ENCODE peak calls at places on chromosome 18, in five cellular contexts. G is ascending aorta, C is cardiac muscle cell, D is GM23338, Q is fibroblast of lung. A is an unnamed sample.

GRCh38 chr18:48629730-48630324 is 91.0 kb downstream of the CTIF start:
- DNase-seq in Q (peak; percentile 99), G (no peak), D (no peak), C (no peak), A (peak; percentile 75)

GRCh38 chr18:23684515-23685197 is 4.6 kb upstream of the LAMA3 start:
- DNase-seq in D (no peak), Q (peak; percentile 42), G (no peak), C (no peak), A (no peak)

GRCh38 chr18:31490387-31490786 is 7.6 kb upstream of the DSG2 start:
- DNase-seq in C (no peak), G (no peak), Q (peak; percentile 59), D (no peak), A (peak; percentile 89)

GRCh38 chr18:78984941-78985784 is 5.5 kb downstream of the SALL3 start:
- DNase-seq in D (peak; percentile 90), Q (peak; percentile 69), G (no peak), C (peak; percentile 73), A (no peak)

GRCh38 chr18:72986103-72986502 is 118.3 kb upstream of the NETO1 start:
- DNase-seq in C (no peak), D (no peak), Q (peak; percentile 40), G (no peak), A (no peak)

GRCh38 chr18:45527891-45528290 is 87.4 kb upstream of the SLC14A2 start:
- DNase-seq in D (no peak), Q (no peak), G (no peak), C (no peak), A (no peak)

GRCh38 chr18:12279781-12280531 is 25.8 kb downstream of the CIDEA start:
- DNase-seq in G (no peak), D (no peak), Q (no peak), C (no peak), A (no peak)

GRCh38 chr18:62751341-62751821 is 36.0 kb downstream of the PHLPP1 start:
- DNase-seq in Q (peak; percentile 73), D (peak; percentile 88), C (no peak), G (no peak), A (no peak)

GRCh38 chr18:49846718-49847470 is 33.6 kb upstream of the ACAA2 start:
- DNase-seq in Q (no peak), G (no peak), C (no peak), D (no peak), A (no peak)

GRCh38 chr18:50805732-50806131 is 14.1 kb downstream of the MRO start:
- DNase-seq in D (no peak), G (no peak), Q (no peak), C (no peak), A (no peak)

GRCh38 chr18:12773369-12773768 is 70.5 kb downstream of the PSMG2 start:
- DNase-seq in G (no peak), C (no peak), Q (no peak), D (no peak), A (no peak)

GRCh38 chr18:10140461-10140911 is 226.7 kb downstream of the VAPA start:
- DNase-seq in C (no peak), Q (peak; percentile 41), D (peak; percentile 21), G (no peak), A (no peak)

GRCh38 chr18:61870151-61870550 is 22.7 kb downstream of the RNF152 start:
- DNase-seq in Q (peak; percentile 19), C (no peak), D (no peak), G (no peak), A (no peak)

GRCh38 chr18:58140366-58141325 is 96.6 kb downstream of the NEDD4L start:
- DNase-seq in G (no peak), C (peak; percentile 21), Q (no peak), D (no peak), A (peak; percentile 39)

GRCh38 chr18:10252952-10253680 is 201.3 kb upstream of the APCDD1 start:
- DNase-seq in C (no peak), D (no peak), Q (no peak), G (no peak), A (no peak)

GRCh38 chr18:41948544-41949110 is 6.4 kb upstream of the PIK3C3 start:
- DNase-seq in C (no peak), G (no peak), Q (no peak), D (no peak), A (no peak)

GRCh38 chr18:79217979-79218604 is 148.9 kb downstream of the ATP9B start:
- DNase-seq in G (no peak), D (no peak), Q (peak; percentile 3), C (no peak), A (no peak)

GRCh38 chr18:76923485-76924085 is 101.2 kb downstream of the ZNF236 start:
- DNase-seq in D (peak; percentile 79), G (no peak), C (peak; percentile 13), Q (peak; percentile 2), A (no peak)

GRCh38 chr18:49802623-49803022 is 10.7 kb downstream of the ACAA2 start:
- DNase-seq in G (no peak), Q (no peak), D (no peak), C (no peak), A (no peak)

GRCh38 chr18:76564117-76564516 is 69.1 kb upstream of the ZNF516 start:
- DNase-seq in G (no peak), Q (peak; percentile 89), D (no peak), C (no peak), A (no peak)

GRCh38 chr18:49304746-49305145 is 155.7 kb downstream of the DYM start:
- DNase-seq in D (no peak), Q (no peak), C (no peak), G (no peak), A (no peak)

GRCh38 chr18:35024965-35025364 is 16.2 kb upstream of the MAPRE2 start:
- DNase-seq in D (no peak), C (no peak), G (no peak), Q (peak; percentile 89), A (no peak)

GRCh38 chr18:10402876-10403559 is 51.4 kb upstream of the APCDD1 start:
- DNase-seq in Q (no peak), G (no peak), D (no peak), C (no peak), A (no peak)

GRCh38 chr18:59690216-59691045 is 6.8 kb downstream of the CCBE1 start:
- DNase-seq in Q (peak; percentile 23), D (peak; percentile 62), C (no peak), G (no peak), A (no peak)
- H3K27me3 ChIP-seq in Q (no peaks in the 10 kb centered on the region), D (peaks cover 50% of the 10 kb centered on the region), C (peaks cover 88% of the 10 kb centered on the region), G (no peaks in the 10 kb centered on the region), A (no peaks in the 10 kb centered on the region)

GRCh38 chr18:712401-713134 is at the start of gene ENOSF1:
- DNase-seq in Q (peak; percentile 75), G (peak; percentile 54), C (peak; percentile 81), D (peak; percentile 90), A (peak; percentile 97)

GRCh38 chr18:713135-713490 is 683 bp upstream of the ENOSF1 start:
- DNase-seq in Q (no peak), D (no peak), C (no peak), G (no peak), A (no peak)

GRCh38 chr18:711330-711692 is 1.1 kb downstream of the ENOSF1 start:
- DNase-seq in Q (no peak), G (no peak), D (peak; percentile 36), C (no peak), A (no peak)

GRCh38 chr18:710418-711300 is 1.8 kb downstream of the ENOSF1 start:
- DNase-seq in Q (no peak), D (no peak), C (peak; percentile 62), G (no peak), A (no peak)

GRCh38 chr18:711693-712400 is 583 bp downstream of the ENOSF1 start:
- DNase-seq in D (peak; percentile 41), Q (peak; percentile 76), G (peak; percentile 63), C (peak; percentile 46), A (peak; percentile 52)
- TF ChIP-seq CTCF in D (no peak), Q (peak; percentile 1), G (no peak), C (no peak), A (peak; percentile 30)

DNA sequence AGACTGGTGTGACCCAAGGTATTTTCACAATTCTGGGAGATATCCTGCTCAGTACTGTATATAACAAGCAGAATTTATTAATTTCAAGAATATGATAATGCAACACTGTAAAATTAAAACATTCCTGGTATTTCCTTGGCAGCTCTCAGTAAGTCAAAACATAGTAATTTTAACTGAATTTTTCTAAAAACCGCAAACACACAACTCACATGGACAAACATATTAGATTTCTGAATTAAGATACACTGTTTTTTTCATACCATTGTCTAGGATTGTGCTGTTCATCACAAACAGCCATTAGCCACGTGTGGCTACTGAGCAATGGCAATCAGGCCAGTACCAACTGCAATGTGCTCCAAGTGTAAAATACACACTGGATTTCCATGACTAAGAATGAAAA is 29.6 kb downstream of the LPIN2 start:
- DNase-seq in C (no peak), Q (no peak), G (no peak), D (no peak), A (no peak)
- H3K4me3 ChIP-seq in C (no peak overlapping the region), Q (no peak overlapping the region), G (no peak overlapping the region), D (no peak overlapping the region), A (no peak overlapping the region)

GRCh38 chr18:46756172-46756558 is 688 bp downstream of the ST8SIA5 start:
- DNase-seq in D (peak; percentile 55), G (no peak), C (no peak), Q (no peak), A (no peak)

GRCh38 chr18:46754661-46755292 is 2.1 kb downstream of the ST8SIA5 start:
- DNase-seq in D (peak; percentile 62), G (no peak), Q (no peak), C (peak; percentile 42), A (peak; percentile 15)

GRCh38 chr18:46756559-46757201 is at the start of gene ST8SIA5:
- DNase-seq in C (peak; percentile 47), Q (no peak), G (no peak), D (peak; percentile 88), A (peak; percentile 5)

GRCh38 chr18:46754188-46754587 is 2.7 kb downstream of the ST8SIA5 start:
- DNase-seq in G (no peak), D (no peak), Q (no peak), C (no peak), A (peak; percentile 26)

GRCh38 chr18:46755315-46756171 is 1.3 kb downstream of the ST8SIA5 start:
- DNase-seq in C (no peak), Q (no peak), G (no peak), D (peak; percentile 32), A (peak; percentile 3)
- H3K27me3 ChIP-seq in C (peaks cover 84% of the 10 kb centered on the region), Q (peaks cover 54% of the 10 kb centered on the region), G (peaks cover 6% of the 10 kb centered on the region), D (peaks cover 54% of the 10 kb centered on the region), A (peaks cover 44% of the 10 kb centered on the region)

GRCh38 chr18:33901894-33902512 is 322.7 kb downstream of the NOL4 start:
- DNase-seq in D (peak; percentile 34), G (no peak), C (no peak), Q (no peak), A (no peak)

GRCh38 chr18:33898427-33898826 is 320.4 kb downstream of the ASXL3 start:
- DNase-seq in D (no peak), G (no peak), Q (no peak), C (no peak), A (no peak)

GRCh38 chr18:33906046-33906445 is 318.7 kb downstream of the NOL4 start:
- DNase-seq in D (no peak), G (no peak), C (no peak), Q (peak; percentile 71), A (no peak)

GRCh38 chr18:33900638-33901037 is 322.6 kb downstream of the ASXL3 start:
- DNase-seq in Q (no peak), C (no peak), D (no peak), G (no peak), A (no peak)
- TF ChIP-seq CTCF in Q (no peak), C (no peak), D (no peak), G (no peak), A (no peak)

A was measured in PC-9.